ENCODE peak calls at places on chromosomes 16 and 17, in five cellular contexts. Y, O, P, W and K are unnamed samples.

GRCh38 chr17:47205419-47205963 is 3.7 kb upstream of the MYL4 start:
- DNase-seq in W (peak; percentile 78), O (no peak), P (no peak), Y (no peak), K (peak; percentile 87)

GRCh38 chr17:50863221-50863843 is 2.8 kb downstream of the TOB1 start:
- DNase-seq in O (no peak), Y (no peak), P (peak; percentile 46), W (peak; percentile 71), K (no peak)

GRCh38 chr17:76901542-76902197 is 33.5 kb downstream of the MGAT5B start:
- DNase-seq in W (no peak), P (no peak), O (no peak), Y (no peak), K (no peak)

GRCh38 chr17:13182450-13182849 is 164.6 kb upstream of the ELAC2 start:
- DNase-seq in W (no peak), O (no peak), P (peak; percentile 88), Y (no peak), K (no peak)

GRCh38 chr16:78816499-78817441 is 717.3 kb downstream of the WWOX start:
- DNase-seq in W (no peak), P (no peak), O (no peak), Y (no peak), K (no peak)

GRCh38 chr16:66662445-66663194 is 33.9 kb downstream of the CMTM4 start:
- DNase-seq in P (peak; percentile 21), O (no peak), W (peak; percentile 15), Y (no peak), K (peak; percentile 60)

GRCh38 chr16:57310801-57311200 is 26.3 kb upstream of the PLLP start:
- DNase-seq in Y (no peak), O (peak; percentile 68), P (no peak), W (no peak), K (no peak)

GRCh38 chr17:73394523-73395450 is 83.0 kb upstream of the CDC42EP4 start:
- DNase-seq in Y (no peak), W (no peak), O (peak; percentile 82), P (peak; percentile 78), K (no peak)

GRCh38 chr16:78995441-78995840 is 605.1 kb downstream of the MAF start:
- DNase-seq in Y (no peak), W (no peak), O (no peak), P (no peak), K (no peak)

GRCh38 chr17:42459256-42459982 is 741 bp downstream of the ATP6V0A1 start:
- DNase-seq in P (peak; percentile 53), O (no peak), W (peak; percentile 64), Y (no peak), K (peak; percentile 69)

GRCh38 chr16:83433201-83433600 is 374.6 kb upstream of the HSBP1 start:
- DNase-seq in O (no peak), P (no peak), W (no peak), Y (no peak), K (no peak)